ENCODE peak calls at places on chromosome 3, in seven cellular contexts. T, X, A, Q, N, K and V are unnamed samples. For H3K36me3 and H3K4me1, the result is how much of the 10 kb centered on the place peaks cover.

GRCh38 chr3:707041-707440 is 385.8 kb upstream of the CNTN6 start:
- DNase-seq in K (no peak), A (no peak), N (no peak), T (no peak), Q (no peak), X (no peak), V (peak)

GRCh38 chr3:129379582-129380358 is 48.7 kb downstream of the EFCAB12 start:
- DNase-seq in T (no peak), X (no peak), A (no peak), N (no peak), K (no peak), Q (no peak), V (no peak)

GRCh38 chr3:72678892-72679291 is 169.4 kb downstream of the SHQ1 start:
- DNase-seq in T (peak), N (no peak), A (no peak), K (no peak), Q (no peak), X (no peak), V (no peak)

GRCh38 chr3:42078686-42079085 is 12.5 kb upstream of the TRAK1 start:
- DNase-seq in N (no peak), A (no peak), X (no peak), K (peak), T (peak), Q (no peak), V (no peak)

GRCh38 chr3:186477033-186477432 is 67.1 kb downstream of the CRYGS start:
- DNase-seq in X (peak), K (no peak), Q (no peak), A (no peak), N (no peak), T (peak), V (no peak)

GRCh38 chr3:67075295-67075694 is 77.2 kb downstream of the KBTBD8 start:
- DNase-seq in X (no peak), A (no peak), K (no peak), N (no peak), Q (no peak), T (no peak), V (no peak)

GRCh38 chr3:56758539-56758981 is 43.2 kb downstream of the ARHGEF3 start:
- DNase-seq in A (peak), T (peak), X (no peak), K (peak), N (no peak), Q (peak), V (no peak)

GRCh38 chr3:59772416-59773408 is 722.9 kb upstream of the CFAP20DC start:
- DNase-seq in T (no peak), K (no peak), N (no peak), X (no peak), Q (no peak), A (no peak), V (no peak)

GRCh38 chr3:196117809-196118208 is 35.9 kb upstream of the TFRC start:
- DNase-seq in X (no peak), N (peak), T (no peak), K (no peak), A (no peak), Q (no peak), V (no peak)

GRCh38 chr3:45948409-45948808 is 5.1 kb downstream of the CXCR6 start:
- DNase-seq in N (no peak), K (no peak), X (no peak), A (no peak), Q (no peak), T (peak), V (no peak)

GRCh38 chr3:46393554-46394434 is 13.1 kb downstream of the CCR5AS start:
- DNase-seq in N (no peak), X (no peak), T (no peak), A (no peak), K (no peak), Q (no peak), V (no peak)

GRCh38 chr3:37072892-37073291 is 79.6 kb downstream of the MLH1 start:
- DNase-seq in Q (no peak), K (no peak), X (no peak), N (no peak), A (no peak), T (peak), V (peak)

GRCh38 chr3:174397848-174398247 is 461.3 kb upstream of the NAALADL2 start:
- DNase-seq in A (peak), X (no peak), Q (no peak), T (peak), K (no peak), N (no peak), V (no peak)

GRCh38 chr3:183497313-183497712 is 58.2 kb downstream of the KLHL6 start:
- DNase-seq in N (no peak), K (no peak), X (no peak), Q (no peak), T (no peak), A (no peak), V (no peak)

GRCh38 chr3:146065573-146066006 is 95.4 kb downstream of the PLOD2 start:
- DNase-seq in K (no peak), X (no peak), T (peak), A (peak), N (no peak), Q (no peak), V (peak)

GRCh38 chr3:72997421-72997961 is 880 bp downstream of the PPP4R2 start:
- DNase-seq in X (no peak), Q (peak), A (peak), N (no peak), T (peak), K (no peak), V (peak)

GRCh38 chr3:106083207-106083606 is 214.4 kb upstream of the CBLB start:
- DNase-seq in T (no peak), A (no peak), K (no peak), X (no peak), Q (no peak), N (no peak), V (no peak)

GRCh38 chr3:18660059-18660458 is 234.9 kb upstream of the SATB1 start:
- DNase-seq in Q (no peak), K (no peak), N (no peak), A (no peak), X (no peak), T (no peak), V (no peak)

GRCh38 chr3:123803521-123803920 is 80.6 kb downstream of the MYLK start:
- DNase-seq in X (no peak), A (no peak), T (no peak), Q (no peak), K (no peak), N (no peak), V (no peak)
- H3K27ac ChIP-seq in X (no peak), A (no peak), T (no peak), Q (no peak), K (no peak), N (no peak), V (no peak)

DNA sequence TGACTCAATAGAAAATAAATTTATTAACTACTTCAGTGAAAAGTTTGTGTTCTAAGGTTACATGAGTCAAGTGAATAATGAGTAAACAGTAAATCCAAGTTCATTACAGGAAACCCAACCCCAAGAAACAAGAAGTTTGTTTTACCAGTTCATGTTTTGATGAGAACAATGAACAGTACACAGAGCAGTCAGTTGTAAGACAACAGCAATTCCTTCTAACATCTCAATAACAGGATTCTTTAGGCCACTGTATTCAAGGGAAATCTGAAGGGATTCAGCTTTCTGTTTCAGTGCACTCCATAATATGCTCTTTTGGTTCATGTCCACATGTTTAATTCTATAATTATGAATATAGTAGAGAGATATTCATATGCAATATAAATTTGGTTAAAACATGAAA is 18.4 kb downstream of the ATR start:
- DNase-seq in X (no peak), N (no peak), A (no peak), K (no peak), T (no peak), Q (no peak), V (no peak)
- H3K36me3 ChIP-seq in X (under half), N (half or more), A (under half), K (under half), T (under half), Q (half or more), V (half or more)

GRCh38 chr3:179038216-179038898 is 33.3 kb downstream of the ZMAT3 start:
- DNase-seq in Q (no peak), K (no peak), X (no peak), A (no peak), N (no peak), T (no peak), V (no peak)
- H3K4me1 ChIP-seq in Q (under half), K (under half), X (under half), A (under half), N (under half), T (under half), V (under half)

DNA sequence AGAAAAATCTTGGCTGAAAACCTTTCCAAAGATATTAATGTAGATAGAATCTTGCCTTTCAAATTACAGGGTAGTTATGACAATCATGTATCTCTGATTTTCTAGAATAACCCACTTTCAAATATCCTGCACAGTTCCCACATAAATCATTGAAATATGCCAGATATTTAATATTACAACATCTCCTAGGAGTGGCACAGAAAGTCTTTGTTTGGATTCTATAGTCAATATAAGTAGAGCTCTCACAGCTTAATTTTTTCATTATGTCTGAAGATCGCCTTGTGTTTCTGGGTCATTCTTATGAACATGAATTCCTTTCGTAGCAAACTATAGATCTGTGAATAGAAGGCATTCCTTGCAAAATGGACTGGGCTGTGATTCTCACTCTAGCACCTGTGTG is 5.0 kb downstream of the RARB start:
- DNase-seq in N (no peak), K (no peak), A (no peak), X (no peak), Q (no peak), T (no peak), V (no peak)
- H3K27ac ChIP-seq in N (no peak), K (peak), A (no peak), X (no peak), Q (peak), T (no peak), V (no peak)

GRCh38 chr3:154290187-154290586 is 34.1 kb downstream of the DHX36 start:
- DNase-seq in X (no peak), N (no peak), K (no peak), A (no peak), Q (no peak), T (no peak), V (no peak)
- H3K36me3 ChIP-seq in X (under half), N (half or more), K (under half), A (under half), Q (half or more), T (under half), V (half or more)

DNA sequence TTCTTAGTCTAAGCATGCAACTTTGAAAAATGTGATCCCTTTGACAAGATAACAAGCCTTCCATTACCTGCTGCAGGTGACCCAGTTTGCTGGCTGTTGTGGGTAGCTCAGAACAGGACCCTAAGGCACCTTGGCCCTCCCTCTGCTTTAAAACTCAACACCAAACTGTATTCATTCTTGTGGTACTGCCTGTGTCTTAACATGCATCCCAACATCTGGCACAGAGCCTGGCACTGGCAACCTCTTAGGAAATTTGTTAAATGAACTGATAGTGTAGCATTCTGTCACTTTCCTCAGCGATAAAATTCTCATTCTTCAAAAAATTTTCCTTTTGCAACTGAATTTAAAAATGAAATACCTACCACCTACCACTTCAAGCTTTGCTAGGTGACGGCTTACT is 287.3 kb upstream of the ADAMTS9 start:
- DNase-seq in X (no peak), N (no peak), K (no peak), Q (no peak), T (no peak), A (no peak), V (no peak)
- H3K4me1 ChIP-seq in X (under half), N (under half), K (under half), Q (under half), T (under half), A (under half), V (under half)

DNA sequence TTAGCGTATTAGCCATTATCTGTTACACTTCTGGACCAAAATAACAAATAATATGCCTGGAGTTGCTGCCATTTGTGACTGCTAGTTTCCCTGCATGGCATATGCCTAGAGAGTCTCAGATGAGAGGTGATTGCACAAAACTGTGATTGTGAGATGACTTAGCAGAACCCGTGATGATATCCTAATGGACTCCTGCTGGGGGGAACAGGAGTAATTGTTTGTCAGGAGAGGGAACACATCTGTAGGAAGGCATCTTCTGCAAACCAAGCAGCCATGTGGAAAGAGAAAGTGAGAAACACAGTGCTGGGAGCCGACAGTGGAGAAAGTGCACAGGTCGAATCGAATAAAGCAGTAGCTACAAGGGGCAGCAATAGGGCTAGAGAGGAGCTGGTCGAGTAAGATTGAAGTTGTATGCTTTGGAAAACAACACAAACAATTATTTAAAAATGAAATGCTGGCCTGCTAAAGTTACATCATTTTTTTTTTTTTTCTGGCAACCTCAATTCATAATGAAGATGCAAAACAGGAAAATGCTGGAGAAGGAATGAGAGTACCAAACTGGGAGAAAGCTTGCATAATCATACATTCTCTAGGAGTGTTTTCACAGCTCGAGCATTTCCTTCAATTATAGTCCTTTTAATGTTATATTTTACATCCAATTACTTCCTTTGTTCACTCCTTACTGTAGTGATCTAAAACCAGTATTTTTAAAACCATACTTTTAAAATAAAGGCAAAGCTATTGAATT is 494.3 kb upstream of the AGTR1 start:
- DNase-seq in X (no peak), Q (peak), N (no peak), T (no peak), A (no peak), K (no peak), V (no peak)
- H3K27ac ChIP-seq in X (no peak), Q (no peak), N (no peak), T (no peak), A (no peak), K (no peak), V (no peak)

GRCh38 chr3:130699765-130700164 is 46.9 kb downstream of the PIK3R4 start:
- DNase-seq in Q (no peak), A (peak), K (no peak), T (no peak), N (no peak), X (no peak), V (peak)

GRCh38 chr3:130702985-130703384 is 43.6 kb downstream of the PIK3R4 start:
- DNase-seq in X (no peak), N (no peak), K (no peak), Q (no peak), T (no peak), A (no peak), V (no peak)

GRCh38 chr3:130705501-130705900 is 41.1 kb downstream of the PIK3R4 start:
- DNase-seq in X (no peak), K (no peak), N (no peak), A (no peak), T (no peak), Q (no peak), V (no peak)

GRCh38 chr3:130700541-130700940 is 46.1 kb downstream of the PIK3R4 start:
- DNase-seq in N (no peak), Q (no peak), T (peak), X (no peak), K (no peak), A (no peak), V (peak)
- H3K36me3 ChIP-seq in N (half or more), Q (half or more), T (under half), X (under half), K (under half), A (under half), V (under half)

GRCh38 chr3:24518990-24519367 is 24.3 kb upstream of the THRB start:
- DNase-seq in Q (no peak), N (no peak), A (no peak), T (no peak), X (no peak), K (no peak), V (no peak)

GRCh38 chr3:24513463-24513862 is 18.8 kb upstream of the THRB start:
- DNase-seq in X (no peak), K (no peak), A (no peak), Q (no peak), N (no peak), T (no peak), V (no peak)

GRCh38 chr3:24512564-24513197 is 18.0 kb upstream of the THRB start:
- DNase-seq in X (no peak), A (no peak), Q (no peak), T (no peak), K (no peak), N (no peak), V (no peak)

GRCh38 chr3:24510030-24510648 is 15.5 kb upstream of the THRB start:
- DNase-seq in N (no peak), X (no peak), T (peak), Q (no peak), A (no peak), K (no peak), V (no peak)

DNA sequence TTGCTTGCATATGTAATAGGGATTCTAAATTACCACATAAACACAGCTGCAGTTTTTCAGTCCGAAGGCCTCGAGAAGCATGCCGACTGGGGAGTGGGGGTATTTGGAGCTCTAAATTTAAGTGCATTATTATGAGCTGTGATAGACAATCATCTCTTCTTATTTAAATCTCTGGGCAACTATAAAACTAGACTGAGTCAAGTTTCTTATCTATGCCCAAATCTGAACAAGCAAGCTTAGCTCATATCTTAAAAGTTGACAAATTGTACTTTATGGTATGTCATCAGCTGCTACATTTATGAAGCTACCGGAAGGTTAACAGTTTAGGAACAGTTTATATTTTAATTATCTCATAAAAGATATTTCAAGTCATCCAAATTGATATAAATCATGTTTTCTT is 19.5 kb upstream of the THRB start:
- DNase-seq in K (no peak), X (no peak), T (no peak), N (no peak), A (no peak), Q (no peak), V (no peak)
- H3K4me1 ChIP-seq in K (under half), X (under half), T (under half), N (under half), A (under half), Q (under half), V (under half)